ENCODE peak calls at places on chromosomes 1 and 21, in six cellular contexts. F, K, U, Z, W and M are unnamed samples.

GRCh38 chr1:94092210-94092613 is 28.7 kb downstream of the ABCA4 start:
- DNase-seq in W (no peak), U (no peak), K (no peak), F (no peak), Z (no peak), M (no peak)

GRCh38 chr1:42165511-42166210 is 1.1 kb upstream of the GUCA2A start:
- DNase-seq in K (peak), U (no peak), Z (no peak), W (no peak), F (peak), M (peak)

GRCh38 chr1:33382651-33383415 is 48.1 kb downstream of the PHC2 start:
- DNase-seq in K (no peak), U (no peak), Z (no peak), W (no peak), F (no peak), M (peak)

GRCh38 chr1:32336963-32337675 is 1.1 kb upstream of the MARCKSL1 start:
- DNase-seq in F (no peak), W (peak), K (no peak), U (peak), Z (no peak), M (no peak)

GRCh38 chr1:31505884-31506497 is 70.3 kb upstream of the TINAGL1 start:
- DNase-seq in F (no peak), Z (no peak), U (no peak), W (no peak), K (no peak), M (peak)

GRCh38 chr1:9291914-9292360 is 757 bp upstream of the SPSB1 start:
- DNase-seq in Z (no peak), U (peak), F (peak), K (peak), W (no peak), M (no peak)

GRCh38 chr1:64922336-64922735 is 44.0 kb downstream of the JAK1 start:
- DNase-seq in U (no peak), W (no peak), Z (no peak), F (no peak), K (no peak), M (no peak)

GRCh38 chr1:106515375-106515774 is 541.1 kb upstream of the PRMT6 start:
- DNase-seq in Z (no peak), F (no peak), W (no peak), K (no peak), U (no peak), M (no peak)

GRCh38 chr21:41630249-41630648 is 122.3 kb upstream of the TMPRSS2 start:
- DNase-seq in U (peak), Z (no peak), K (peak), W (no peak), F (peak), M (no peak)

GRCh38 chr1:171218661-171219060 is 29.6 kb upstream of the FMO1 start:
- DNase-seq in K (no peak), F (no peak), U (no peak), W (no peak), Z (no peak), M (no peak)

GRCh38 chr1:44485229-44485932 is 80.3 kb downstream of the RNF220 start:
- DNase-seq in K (peak), F (no peak), Z (no peak), W (no peak), U (peak), M (no peak)

GRCh38 chr1:84164156-84164555 is 20.1 kb downstream of the PRKACB start:
- DNase-seq in K (no peak), U (no peak), F (no peak), W (no peak), Z (no peak), M (no peak)

GRCh38 chr1:63874278-63874880 is 100.6 kb downstream of the ROR1 start:
- DNase-seq in F (no peak), W (no peak), Z (no peak), U (no peak), K (no peak), M (no peak)

GRCh38 chr1:228305721-228306152 is 97.9 kb downstream of the OBSCN start:
- DNase-seq in Z (peak), W (no peak), K (no peak), U (no peak), F (no peak), M (peak)

GRCh38 chr1:205076245-205076761 is 8.0 kb downstream of the TMEM81 start:
- DNase-seq in K (no peak), F (no peak), W (no peak), U (no peak), Z (no peak), M (no peak)

GRCh38 chr1:145846191-145846590 is 761 bp downstream of the NUDT17 start:
- DNase-seq in K (peak), W (peak), U (no peak), Z (no peak), F (no peak), M (no peak)

GRCh38 chr21:42056468-42056867 is 14.6 kb upstream of the UMODL1 start:
- DNase-seq in U (no peak), Z (no peak), F (no peak), K (peak), W (no peak), M (no peak)

GRCh38 chr1:231836227-231836893 is 209.8 kb downstream of the DISC1 start:
- DNase-seq in U (no peak), F (no peak), K (peak), W (no peak), Z (no peak), M (no peak)

GRCh38 chr1:235404190-235404589 is 37.0 kb downstream of the TBCE start:
- DNase-seq in F (peak), U (no peak), K (no peak), W (no peak), Z (no peak), M (no peak)

GRCh38 chr1:156859523-156860112 is 701 bp upstream of the INSRR start:
- DNase-seq in Z (no peak), W (no peak), F (no peak), U (peak), K (no peak), M (no peak)

GRCh38 chr1:159941867-159942560 is 3.4 kb downstream of the IGSF9 start:
- DNase-seq in K (no peak), U (no peak), W (no peak), F (no peak), Z (no peak), M (no peak)

GRCh38 chr1:83818916-83819315 is 180.0 kb downstream of the TTLL7 start:
- DNase-seq in K (peak), W (no peak), Z (no peak), U (no peak), F (no peak), M (no peak)

GRCh38 chr1:88800382-88801051 is 90.8 kb downstream of the GTF2B start:
- DNase-seq in K (peak), U (no peak), W (peak), Z (no peak), F (no peak), M (no peak)

GRCh38 chr1:26552720-26553119 is 23.2 kb downstream of the RPS6KA1 start:
- DNase-seq in K (no peak), Z (no peak), W (no peak), U (no peak), F (no peak), M (no peak)

GRCh38 chr21:33374874-33375644 is 28.2 kb upstream of the IFNGR2 start:
- DNase-seq in F (no peak), W (peak), U (no peak), K (no peak), Z (no peak), M (no peak)
- TF ChIP-seq CTCF in F (no peak), W (no peak), U (no peak), K (no peak), Z (no peak), M (peak)

DNA sequence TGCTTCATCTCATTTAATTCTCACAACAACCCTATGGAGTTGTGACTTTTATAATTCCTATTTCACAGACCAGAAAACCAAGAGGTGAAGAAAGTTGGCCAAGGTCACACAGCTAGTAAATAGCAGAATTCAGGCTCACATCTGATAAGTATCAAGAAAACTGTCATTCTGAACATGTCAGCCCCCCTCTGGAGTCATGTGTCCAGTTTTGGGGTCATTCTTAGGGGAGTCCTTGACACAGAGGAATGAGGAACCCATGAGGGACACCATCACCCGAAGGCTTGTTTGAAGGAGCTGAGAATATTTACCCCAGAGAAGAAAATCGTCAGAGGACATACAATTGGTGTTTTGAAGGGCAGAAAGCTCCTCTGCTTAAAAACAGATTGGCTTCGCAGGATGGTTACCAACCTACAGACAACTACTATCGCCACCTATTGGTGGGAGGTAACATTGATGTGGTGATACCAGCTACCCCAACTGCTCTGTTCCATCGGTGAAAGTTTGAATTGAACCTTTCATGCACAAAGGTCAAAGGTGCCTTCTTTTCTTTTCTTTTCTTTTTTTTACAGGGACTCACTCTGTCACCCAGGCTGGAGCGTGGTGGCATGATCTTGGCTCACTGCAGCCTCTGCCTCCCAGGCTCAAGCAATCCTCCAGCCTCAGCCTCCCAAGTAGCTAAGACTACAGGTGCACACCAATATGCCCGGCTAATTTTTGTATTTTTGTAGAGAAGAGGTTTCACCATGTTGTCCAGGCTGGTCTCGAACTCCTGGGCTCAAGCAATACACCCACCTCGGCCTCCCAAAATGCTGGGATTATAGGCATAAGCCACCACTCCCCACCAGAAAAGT is 31.3 kb downstream of the NCMAP start:
- DNase-seq in K (peak), Z (no peak), U (no peak), F (peak), W (peak), M (no peak)
- TF ChIP-seq CTCF in K (peak), Z (peak), U (peak), F (peak), W (peak), M (peak)

GRCh38 chr1:225987491-225988316 is 11.4 kb downstream of the SDE2 start:
- DNase-seq in F (no peak), Z (no peak), K (peak), W (peak), U (no peak), M (no peak)
- TF ChIP-seq CTCF in F (peak), Z (peak), K (peak), W (peak), U (peak), M (peak)

GRCh38 chr1:91402023-91402422 is 2.6 kb downstream of the HFM1 start:
- DNase-seq in F (no peak), K (no peak), W (peak), U (no peak), Z (no peak), M (no peak)
- TF ChIP-seq CTCF in F (peak), K (peak), W (peak), U (peak), Z (no peak), M (peak)

GRCh38 chr1:223077434-223077833 is 65.6 kb downstream of the TLR5 start:
- DNase-seq in Z (no peak), K (no peak), W (no peak), U (no peak), F (no peak), M (no peak)
- TF ChIP-seq CTCF in Z (no peak), K (no peak), W (no peak), U (no peak), F (no peak), M (no peak)

DNA sequence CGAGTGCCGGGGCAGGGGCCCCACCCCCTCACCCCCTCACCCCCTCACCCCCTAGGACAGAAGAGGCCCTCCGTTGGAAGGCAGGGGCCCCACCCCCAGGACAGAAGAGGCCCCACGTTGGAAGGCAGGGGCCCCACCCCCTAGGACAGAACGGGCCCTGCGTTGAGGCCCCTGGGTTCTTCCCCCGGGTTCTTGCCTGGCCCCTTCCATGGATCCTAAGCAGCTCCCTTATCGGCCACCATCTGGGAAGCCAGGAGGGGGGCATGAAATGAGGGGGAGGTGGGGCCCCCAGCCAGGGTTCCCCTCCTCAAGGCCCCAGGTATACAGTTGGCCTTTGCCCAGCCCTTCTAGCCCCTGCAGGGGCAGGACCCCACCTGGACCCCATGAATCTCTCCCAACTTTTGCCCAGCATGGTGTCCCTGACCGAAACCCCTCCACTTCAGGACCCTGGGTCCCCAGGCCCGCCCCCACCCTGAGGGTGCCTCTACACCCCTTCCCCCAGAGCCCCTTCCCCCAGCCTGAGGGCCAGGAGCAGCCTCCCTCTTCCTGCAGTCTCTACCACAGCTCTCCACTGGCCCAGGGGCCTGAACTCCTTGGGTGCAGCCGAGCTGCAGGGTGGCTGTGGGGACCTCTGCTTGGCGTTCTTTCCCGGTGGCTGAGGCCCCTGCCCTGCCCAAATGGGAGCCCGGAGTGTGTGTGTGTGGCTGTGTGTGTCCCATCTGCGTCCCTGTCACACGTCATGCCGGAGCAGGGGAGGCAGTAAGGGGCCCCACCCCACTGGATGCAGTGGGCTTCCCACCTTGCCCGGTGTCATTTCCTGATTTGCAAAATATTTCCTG is 4.3 kb upstream of the VWA1 start:
- DNase-seq in W (no peak), U (no peak), F (no peak), K (no peak), Z (no peak), M (no peak)
- TF ChIP-seq CTCF in W (no peak), U (no peak), F (no peak), K (no peak), Z (no peak), M (no peak)

DNA sequence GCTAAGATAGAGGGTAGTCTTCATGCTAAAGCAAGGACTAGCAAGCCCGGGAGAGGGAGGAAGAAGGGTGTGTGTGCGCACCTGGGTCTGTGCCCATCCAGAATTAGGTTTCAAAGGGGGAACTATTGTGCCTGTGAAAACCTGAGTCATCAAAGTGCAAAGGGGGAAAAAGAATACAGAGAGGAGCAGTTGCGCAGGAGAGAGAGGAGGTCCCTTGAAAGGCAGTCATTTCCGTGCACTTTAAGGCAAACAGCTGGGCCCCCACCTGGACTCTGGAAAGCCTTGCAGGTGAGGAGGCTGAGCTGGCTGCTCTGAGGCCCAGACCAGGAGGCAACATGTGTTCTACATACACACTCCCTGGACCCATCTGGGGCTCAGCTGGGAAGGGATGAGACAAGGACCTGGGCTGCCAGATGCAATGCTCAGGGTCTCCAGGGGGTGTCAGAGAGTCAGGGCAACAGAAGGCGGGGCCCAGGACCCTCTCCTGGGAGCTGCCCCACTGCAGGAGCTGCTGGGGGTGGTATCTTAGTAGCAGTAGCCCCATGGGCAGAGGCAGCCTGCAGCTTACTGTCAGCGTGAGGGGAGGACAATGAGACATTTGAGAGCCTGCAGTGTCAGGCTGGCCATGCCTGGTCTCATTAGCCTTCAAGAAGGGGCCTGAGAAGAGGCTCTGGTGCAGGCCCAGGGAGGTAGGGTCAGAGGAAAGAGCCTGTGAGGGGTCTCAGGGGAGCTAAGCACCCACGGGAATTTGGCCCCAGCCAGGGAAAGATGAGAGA is 14.3 kb downstream of the PROK1 start:
- DNase-seq in F (no peak), Z (no peak), K (peak), W (no peak), U (no peak), M (no peak)
- TF ChIP-seq CTCF in F (no peak), Z (no peak), K (no peak), W (peak), U (no peak), M (no peak)

GRCh38 chr21:29092102-29092959 is 18.9 kb upstream of the CCT8 start:
- DNase-seq in K (no peak), U (no peak), W (no peak), F (no peak), Z (no peak), M (no peak)
- TF ChIP-seq CTCF in K (no peak), U (no peak), W (no peak), F (peak), Z (no peak), M (peak)

GRCh38 chr1:177448652-177449351 is 278.0 kb downstream of the BRINP2 start:
- DNase-seq in Z (no peak), W (no peak), U (peak), F (no peak), K (no peak), M (no peak)

GRCh38 chr1:177451191-177451590 is 280.4 kb downstream of the BRINP2 start:
- DNase-seq in K (peak), U (no peak), F (no peak), Z (no peak), W (no peak), M (no peak)
- TF ChIP-seq CTCF in K (no peak), U (no peak), F (no peak), Z (no peak), W (no peak), M (no peak)

GRCh38 chr21:34840693-34841092 is 171.9 kb downstream of the CLIC6 start:
- DNase-seq in Z (peak), U (no peak), F (no peak), W (no peak), K (no peak), M (no peak)
- TF ChIP-seq CTCF in Z (no peak), U (no peak), F (no peak), W (no peak), K (no peak), M (no peak)